ENCODE peak calls at places on chromosomes 1 and 21, in five cellular contexts. T is GM23248; E is GM03348; D is cardiac fibroblast; G is naive thymus-derived CD8-positive, alpha-beta T cell. O is an unnamed sample.

GRCh38 chr1:54716299-54717047 is 812 bp downstream of the TTC4 start:
- DNase-seq in E (peak; percentile 62), T (peak; percentile 84), G (no peak), D (peak; percentile 83), O (no peak)

GRCh38 chr1:201025571-201026002 is 2.1 kb upstream of the KIF21B start:
- DNase-seq in D (peak; percentile 42), T (peak; percentile 52), E (no peak), G (no peak), O (no peak)

GRCh38 chr1:158016651-158017335 is 23.3 kb downstream of the KIRREL1 start:
- DNase-seq in D (peak; percentile 64), G (no peak), T (peak; percentile 55), E (no peak), O (no peak)

GRCh38 chr1:183571678-183572268 is 18.5 kb downstream of the NCF2 start:
- DNase-seq in D (peak; percentile 26), E (no peak), T (peak; percentile 34), G (no peak), O (no peak)

GRCh38 chr1:219778793-219779369 is 149.5 kb downstream of the SLC30A10 start:
- DNase-seq in T (no peak), E (no peak), G (no peak), D (no peak), O (no peak)

GRCh38 chr1:201640624-201641023 is 101.7 kb downstream of the NAV1 start:
- DNase-seq in T (peak; percentile 70), E (peak; percentile 75), G (no peak), D (peak; percentile 75), O (no peak)

GRCh38 chr1:157948547-157949152 is 44.8 kb upstream of the KIRREL1 start:
- DNase-seq in E (peak; percentile 38), G (no peak), T (peak; percentile 56), D (peak; percentile 47), O (no peak)

GRCh38 chr1:178353524-178353923 is 143.2 kb downstream of the CLEC20A start:
- DNase-seq in T (no peak), G (no peak), E (no peak), D (no peak), O (no peak)

GRCh38 chr21:38258803-38259485 is 2.2 kb downstream of the KCNJ15 start:
- DNase-seq in E (peak; percentile 11), G (no peak), D (peak; percentile 95), T (peak; percentile 56), O (no peak)

O was measured in stimulated activated naive CD4-positive, alpha-beta T cell treated with Interleukin-2 at 50 U/mL for 16 hours.